ENCODE peak calls at places on chromosome 19, in seven cellular contexts. Z is IMR-90, L is HCT116, U is HepG2, M is GM12878, P is K562, J is H1. F is an unnamed sample.

GRCh38 chr19:55553217-55554182 is 8.2 kb upstream of the SBK3 start:
- DNase-seq in U (peak), J (no peak), P (no peak), L (no peak), Z (no peak), M (no peak), F (no peak)

GRCh38 chr19:55451522-55452380 is 8.7 kb upstream of the SHISA7 start:
- DNase-seq in L (no peak), J (no peak), Z (no peak), U (no peak), M (no peak), P (peak), F (no peak)

GRCh38 chr19:23382955-23383354 is 12.3 kb downstream of the ZNF91 start:
- DNase-seq in Z (no peak), L (no peak), M (no peak), U (no peak), J (no peak), P (no peak), F (no peak)

GRCh38 chr19:46731007-46731501 is 14.1 kb upstream of the PRKD2 start:
- DNase-seq in L (no peak), P (peak), U (no peak), M (no peak), Z (peak), J (no peak), F (peak)

GRCh38 chr19:33444993-33445751 is 71.7 kb downstream of the CEBPG start:
- DNase-seq in L (no peak), M (no peak), P (no peak), U (no peak), J (no peak), Z (peak), F (no peak)

GRCh38 chr19:23991170-23991569 is 76.5 kb downstream of the ZNF726 start:
- DNase-seq in Z (no peak), P (peak), L (no peak), M (no peak), U (peak), J (no peak), F (peak)

GRCh38 chr19:16330368-16330801 is 5.8 kb downstream of the KLF2 start:
- DNase-seq in L (peak), J (no peak), M (no peak), P (peak), Z (peak), U (peak), F (peak)

GRCh38 chr19:10290876-10291553 is 1.3 kb downstream of the ICAM5 start:
- DNase-seq in U (peak), P (peak), Z (peak), M (no peak), L (peak), J (no peak), F (no peak)

GRCh38 chr19:38514812-38515633 is 81.5 kb downstream of the RYR1 start:
- DNase-seq in J (peak), M (no peak), P (peak), L (peak), Z (peak), U (peak), F (peak)

GRCh38 chr19:10388957-10389356 is 8.6 kb upstream of the TYK2 start:
- DNase-seq in U (peak), Z (peak), M (peak), J (peak), L (peak), P (peak), F (peak)

GRCh38 chr19:55494172-55494761 is 6.0 kb downstream of the SSC5D start:
- DNase-seq in U (no peak), L (no peak), Z (peak), M (no peak), P (peak), J (no peak), F (no peak)

GRCh38 chr19:34386645-34387445 is 17.4 kb upstream of the PDCD2L start:
- DNase-seq in L (no peak), J (no peak), Z (no peak), P (no peak), M (no peak), U (no peak), F (no peak)

GRCh38 chr19:37867831-37868230 is 38.6 kb downstream of the WDR87 start:
- DNase-seq in M (no peak), L (no peak), J (no peak), P (no peak), Z (peak), U (no peak), F (no peak)

GRCh38 chr19:37979547-37980082 is 72.6 kb downstream of the SIPA1L3 start:
- DNase-seq in J (no peak), Z (no peak), P (no peak), M (peak), L (no peak), U (peak), F (no peak)

GRCh38 chr19:17405250-17406038 is at the start of gene BST2:
- DNase-seq in M (peak), U (peak), J (no peak), L (no peak), P (peak), Z (peak), F (peak)

GRCh38 chr19:1854542-1855039 is 6.3 kb upstream of the REXO1 start:
- DNase-seq in M (no peak), U (no peak), J (no peak), Z (no peak), L (no peak), P (peak), F (no peak)

GRCh38 chr19:15863272-15863671 is 34.6 kb downstream of the CYP4F2 start:
- DNase-seq in L (peak), Z (no peak), M (no peak), J (no peak), U (no peak), P (peak), F (no peak)

GRCh38 chr19:47226426-47227346 is 4.3 kb downstream of the BBC3 start:
- DNase-seq in M (peak), P (peak), L (peak), J (no peak), Z (peak), U (peak), F (peak)

DNA sequence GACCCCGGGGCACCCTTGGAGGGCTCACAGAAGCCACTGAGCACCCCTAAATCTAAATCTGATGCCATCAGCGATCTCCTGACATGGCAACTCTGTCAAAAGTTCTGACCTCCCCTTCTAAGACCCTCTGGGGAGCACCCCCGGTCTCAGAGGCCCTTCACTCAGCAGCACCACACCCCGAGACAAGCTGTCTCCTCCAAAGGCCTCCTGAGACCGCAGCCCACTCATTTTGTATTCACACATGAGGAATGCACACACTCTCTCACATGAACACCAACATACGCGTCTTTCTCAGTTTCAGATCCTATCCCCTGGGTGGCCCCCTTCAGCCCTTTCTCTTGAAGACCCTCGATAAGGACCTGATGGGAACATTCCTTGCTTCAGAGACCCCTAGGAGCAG is 2.6 kb downstream of the NDUFA11 start:
- DNase-seq in Z (no peak), L (no peak), U (no peak), P (no peak), J (no peak), M (no peak), F (no peak)
- H2AFZ ChIP-seq in Z (no peak), L (no peak), U (no peak), P (no peak), J (no peak), M (no peak), F (no peak)

GRCh38 chr19:6220385-6221191 is 59.2 kb downstream of the MLLT1 start:
- DNase-seq in L (no peak), U (no peak), M (no peak), P (no peak), Z (peak), J (no peak), F (no peak)
- TF ChIP-seq POLR2A in L (no peak), U (no peak), M (no peak), P (no peak), Z (no peak), J (no peak), F (no peak)

GRCh38 chr19:49890349-49891311 is 6.1 kb downstream of the IL4I1 start:
- DNase-seq in U (no peak), M (no peak), J (no peak), P (peak), Z (no peak), L (no peak), F (no peak)
- H2AFZ ChIP-seq in U (no peak), M (peak), J (peak), P (peak), Z (peak), L (no peak), F (peak)

DNA sequence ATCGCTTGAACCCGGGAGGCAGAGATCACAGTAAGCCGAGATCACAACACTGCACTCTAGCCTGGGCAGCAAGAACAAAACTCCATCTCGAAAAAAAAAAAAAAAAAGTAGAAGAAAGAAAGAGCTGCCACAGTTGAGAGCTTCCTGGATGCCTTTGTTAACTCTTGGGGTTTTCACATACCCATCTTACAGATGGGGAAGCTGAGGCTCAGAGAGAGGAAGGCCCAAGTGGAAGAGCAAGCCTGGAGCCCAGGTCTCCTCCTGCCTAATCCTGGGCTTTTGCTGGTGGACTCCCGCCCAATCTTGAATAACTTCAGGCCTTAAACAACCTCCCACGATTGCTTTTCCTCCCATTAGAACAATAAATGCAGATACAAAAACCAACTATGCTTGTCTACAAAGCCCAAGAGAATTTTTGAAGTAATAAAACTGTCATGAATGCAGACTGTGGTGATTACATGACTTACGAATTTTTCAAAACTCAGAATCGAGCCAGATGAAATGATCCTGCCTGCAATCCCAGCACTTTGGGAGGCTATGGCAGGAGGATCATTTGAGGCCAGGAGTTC is 41.7 kb downstream of the LTBP4 start:
- DNase-seq in Z (no peak), M (no peak), L (no peak), P (no peak), J (no peak), U (no peak), F (no peak)
- TF ChIP-seq POLR2A in Z (no peak), M (no peak), L (no peak), P (no peak), J (no peak), U (no peak), F (no peak)

GRCh38 chr19:51119675-51120074 is 5.0 kb upstream of the SIGLEC9 start:
- DNase-seq in U (no peak), J (no peak), L (no peak), P (no peak), Z (no peak), M (no peak), F (no peak)
- H2AFZ ChIP-seq in U (no peak), J (no peak), L (no peak), P (no peak), Z (no peak), M (no peak), F (no peak)

DNA sequence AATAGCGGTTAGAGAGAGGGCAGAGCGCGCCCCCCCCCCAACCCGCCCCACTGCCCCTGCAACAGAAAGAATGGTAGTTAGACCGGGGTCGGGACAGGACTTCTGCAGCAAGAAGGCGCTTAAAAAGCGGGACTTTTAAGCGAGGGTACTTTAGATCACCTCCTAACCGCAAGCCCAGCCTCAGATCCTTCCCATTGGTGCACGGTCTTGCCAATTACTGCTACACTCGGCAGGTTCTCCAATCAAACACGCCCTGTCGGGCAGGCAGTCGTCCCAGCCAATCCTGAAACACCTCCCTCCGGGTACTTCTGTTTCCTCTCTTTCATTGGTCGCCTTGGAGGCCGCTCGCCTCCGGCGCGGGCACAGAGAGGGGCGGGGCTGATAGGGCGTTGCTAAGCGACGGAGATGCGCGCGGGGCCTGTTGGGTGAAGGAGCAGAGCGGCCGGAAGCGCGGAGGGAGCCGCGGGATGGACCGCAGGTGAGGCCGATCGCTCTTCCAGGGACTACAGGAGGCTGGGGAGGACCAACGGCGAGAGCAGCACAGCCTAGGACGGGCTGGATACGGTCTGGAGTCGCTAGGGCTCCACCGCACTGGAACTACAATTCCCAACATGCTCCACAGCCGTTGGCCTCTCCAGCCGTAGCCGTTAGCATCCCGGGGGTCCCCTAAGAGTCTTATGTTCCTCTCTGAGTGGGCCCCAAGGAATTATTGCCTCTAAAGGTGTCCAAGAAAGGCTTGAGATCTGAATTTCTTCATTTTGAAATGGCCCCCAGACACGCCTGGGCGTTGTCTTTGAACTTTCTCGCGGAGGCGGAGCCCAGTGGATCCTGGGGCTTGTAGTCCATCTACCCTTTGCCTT is at the start of gene PROSER3:
- DNase-seq in P (peak), U (peak), Z (peak), M (peak), J (peak), L (peak), F (peak)
- TF ChIP-seq POLR2A in P (peak), U (peak), Z (peak), M (peak), J (peak), L (peak), F (peak)

GRCh38 chr19:14530505-14530904 is 1.1 kb downstream of the TECR start:
- DNase-seq in Z (no peak), M (no peak), L (no peak), U (no peak), P (no peak), J (no peak), F (no peak)
- H2AFZ ChIP-seq in Z (no peak), M (no peak), L (no peak), U (no peak), P (no peak), J (no peak), F (no peak)

GRCh38 chr19:21396893-21397572 is at the start of gene ZNF493:
- DNase-seq in Z (peak), P (peak), M (peak), J (peak), U (peak), L (peak), F (peak)
- TF ChIP-seq POLR2A in Z (peak), P (peak), M (peak), J (peak), U (peak), L (no peak), F (peak)

DNA sequence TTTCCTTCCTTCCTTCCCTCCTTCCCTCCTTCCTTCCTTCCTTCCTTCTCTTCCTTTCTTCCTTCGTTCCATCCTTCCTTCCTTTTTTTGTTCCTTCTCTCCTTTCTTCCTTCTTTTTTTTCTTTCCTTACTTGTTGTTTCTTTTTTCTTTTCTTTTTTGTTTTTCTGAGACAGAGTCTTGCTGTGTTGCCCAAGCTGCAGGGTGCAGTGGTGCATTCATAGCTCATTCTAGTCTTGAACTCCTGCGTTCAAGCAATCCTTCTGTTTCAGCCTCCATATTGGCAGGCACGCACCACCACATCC is 5.5 kb upstream of the EEF2 start:
- DNase-seq in U (no peak), M (no peak), P (no peak), Z (no peak), L (no peak), J (no peak), F (no peak)
- H2AFZ ChIP-seq in U (peak), M (peak), P (peak), Z (peak), L (peak), J (no peak), F (peak)

GRCh38 chr19:49678970-49679831 is 2.1 kb downstream of the PRMT1 start:
- DNase-seq in J (no peak), L (no peak), P (no peak), Z (no peak), M (no peak), U (no peak), F (no peak)
- TF ChIP-seq POLR2A in J (peak), L (no peak), P (no peak), Z (no peak), M (no peak), U (no peak), F (no peak)